ENCODE peak calls at places on chromosomes 4 and X, in seven cellular contexts. K is thoracic aorta; G is retinal pigment epithelial cell; X is fibroblast of lung; P is CD4-positive, CD25-positive, alpha-beta regulatory T cell; M is heart right ventricle; Z is fibroblast of mammary gland. A is an unnamed sample.

GRCh38 chrX:119606508-119607389 is 525 bp upstream of the NKRF start:
- DNase-seq in K (no peak), G (no peak), X (peak), P (no peak), M (no peak), Z (peak), A (no peak)

GRCh38 chrX:113522814-113523213 is 682.2 kb upstream of the AMOT start:
- DNase-seq in K (no peak), G (no peak), X (peak), P (no peak), M (no peak), Z (peak), A (no peak)

GRCh38 chr4:105179539-105180401 is 33.1 kb downstream of the TET2 start:
- DNase-seq in K (no peak), G (no peak), X (peak), P (no peak), M (no peak), Z (peak), A (no peak)

GRCh38 chr4:16337936-16338335 is 111.7 kb upstream of the TAPT1 start:
- DNase-seq in K (no peak), G (no peak), X (peak), P (no peak), M (no peak), Z (peak), A (peak)

GRCh38 chr4:105944535-105944934 is 49.3 kb downstream of the NPNT start:
- DNase-seq in K (no peak), G (peak), X (peak), P (no peak), M (no peak), Z (peak), A (peak)

GRCh38 chr4:88745175-88745574 is 47.5 kb upstream of the NAP1L5 start:
- DNase-seq in K (no peak), G (no peak), X (no peak), P (no peak), M (no peak), Z (no peak), A (no peak)

GRCh38 chr4:182916483-182917181 is 554 bp downstream of the DCTD start:
- DNase-seq in K (no peak), G (no peak), X (peak), P (no peak), M (peak), Z (peak), A (no peak)

GRCh38 chrX:290476-291166 is 9.4 kb downstream of the PLCXD1 start:
- DNase-seq in K (no peak), G (no peak), X (no peak), P (no peak), M (no peak), Z (no peak), A (no peak)

GRCh38 chrX:69493193-69493592 is 10.9 kb upstream of the NALF2 start:
- DNase-seq in K (no peak), G (no peak), X (no peak), P (no peak), M (peak), Z (peak), A (no peak)

GRCh38 chr4:182504440-182504839 is 261.2 kb downstream of the TENM3 start:
- DNase-seq in K (no peak), G (no peak), X (peak), P (no peak), M (no peak), Z (no peak), A (no peak)

GRCh38 chrX:24266996-24267395 is 46.9 kb downstream of the SUPT20HL2 start:
- DNase-seq in K (no peak), G (no peak), X (peak), P (no peak), M (no peak), Z (peak), A (no peak)

GRCh38 chrX:77275392-77275791 is 171.8 kb upstream of the FGF16 start:
- DNase-seq in K (no peak), G (no peak), X (no peak), P (no peak), M (no peak), Z (no peak), A (no peak)

GRCh38 chr4:124515591-124515990 is 196.9 kb downstream of the ANKRD50 start:
- DNase-seq in K (no peak), G (no peak), X (no peak), P (no peak), M (no peak), Z (no peak), A (no peak)
- H3K4me3 ChIP-seq in K (no peak), G (no peak), X (no peak), P (no peak), M (no peak), Z (no peak), A (no peak)

GRCh38 chr4:112058433-112058832 is 86.8 kb upstream of the FAM241A start:
- DNase-seq in K (no peak), G (peak), X (peak), P (no peak), M (no peak), Z (no peak), A (no peak)
- H3K4me3 ChIP-seq in K (no peak), G (no peak), X (no peak), P (no peak), M (no peak), Z (no peak), A (no peak)

DNA sequence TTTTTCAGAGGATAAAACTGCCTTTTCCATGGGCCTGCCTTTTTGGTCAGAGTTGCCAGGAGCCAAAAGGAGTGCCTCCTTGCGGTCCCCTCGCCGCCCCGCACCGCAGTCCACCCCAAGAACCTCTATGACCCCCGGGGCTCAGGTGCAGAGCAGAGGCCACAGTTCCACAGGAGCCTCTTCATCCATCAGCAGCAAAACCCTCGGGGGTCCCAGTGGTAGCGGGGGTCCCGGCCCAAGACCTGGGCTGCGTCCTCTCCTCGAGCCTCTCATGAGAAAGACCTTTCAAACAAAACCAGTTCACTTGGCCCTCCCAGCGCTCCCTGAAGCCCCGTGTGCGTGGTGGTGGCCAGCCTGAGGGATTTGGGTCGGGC is 16.8 kb downstream of the ZFYVE28 start:
- DNase-seq in K (no peak), G (no peak), X (no peak), P (no peak), M (no peak), Z (no peak), A (no peak)
- H3K4me3 ChIP-seq in K (peak), G (peak), X (peak), P (no peak), M (peak), Z (no peak), A (no peak)

GRCh38 chrX:128517691-128518090 is 465.5 kb upstream of the ACTRT1 start:
- DNase-seq in K (no peak), G (no peak), X (no peak), P (no peak), M (no peak), Z (no peak), A (no peak)

DNA sequence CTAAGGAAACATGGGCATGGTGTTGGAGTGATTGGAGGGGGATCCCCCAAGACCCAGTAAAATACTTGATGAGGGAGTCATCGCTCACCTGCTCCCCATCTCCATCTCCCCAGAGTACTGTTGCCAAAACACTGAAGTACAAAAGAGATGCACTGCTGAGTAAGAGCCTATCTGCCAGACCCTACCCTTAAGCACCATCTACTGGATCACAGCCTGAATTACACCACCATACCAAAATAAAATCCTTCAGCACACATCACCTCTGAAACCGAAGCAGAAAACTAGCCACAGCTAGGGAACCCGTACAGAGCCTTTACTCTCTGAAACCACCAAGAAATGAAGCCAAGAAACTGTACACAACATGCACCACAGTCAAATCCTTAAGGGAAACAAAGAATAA is 466.3 kb upstream of the ACTRT1 start:
- DNase-seq in K (no peak), G (no peak), X (no peak), P (no peak), M (no peak), Z (peak), A (no peak)
- H3K4me3 ChIP-seq in K (no peak), G (no peak), X (no peak), P (no peak), M (no peak), Z (no peak), A (no peak)

DNA sequence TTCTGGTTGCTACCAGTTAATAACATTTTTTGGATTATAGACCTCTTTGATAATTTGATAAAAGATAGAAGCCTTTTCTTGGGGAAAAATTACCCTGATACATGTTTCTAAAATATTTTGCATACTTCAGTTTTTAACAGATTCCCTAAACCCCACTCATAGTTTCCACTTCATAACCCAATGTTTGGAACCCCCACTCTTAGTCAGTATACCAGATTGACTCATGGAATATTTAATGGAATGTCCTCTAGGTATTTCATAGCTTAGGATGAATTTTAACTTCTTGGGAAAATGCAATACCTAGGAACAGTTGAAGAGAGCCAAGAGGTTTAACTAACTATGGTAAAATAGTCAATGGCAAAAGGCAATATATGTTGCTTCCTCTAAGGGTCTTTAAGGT is 159.7 kb downstream of the PCDH7 start:
- DNase-seq in K (no peak), G (no peak), X (peak), P (no peak), M (no peak), Z (no peak), A (no peak)
- H3K4me3 ChIP-seq in K (no peak), G (no peak), X (no peak), P (no peak), M (no peak), Z (no peak), A (no peak)

GRCh38 chrX:54921427-54922021 is 900 bp downstream of the TRO start:
- DNase-seq in K (no peak), G (no peak), X (peak), P (peak), M (peak), Z (peak), A (peak)
- H3K4me3 ChIP-seq in K (peak), G (peak), X (peak), P (peak), M (peak), Z (peak), A (peak)

DNA sequence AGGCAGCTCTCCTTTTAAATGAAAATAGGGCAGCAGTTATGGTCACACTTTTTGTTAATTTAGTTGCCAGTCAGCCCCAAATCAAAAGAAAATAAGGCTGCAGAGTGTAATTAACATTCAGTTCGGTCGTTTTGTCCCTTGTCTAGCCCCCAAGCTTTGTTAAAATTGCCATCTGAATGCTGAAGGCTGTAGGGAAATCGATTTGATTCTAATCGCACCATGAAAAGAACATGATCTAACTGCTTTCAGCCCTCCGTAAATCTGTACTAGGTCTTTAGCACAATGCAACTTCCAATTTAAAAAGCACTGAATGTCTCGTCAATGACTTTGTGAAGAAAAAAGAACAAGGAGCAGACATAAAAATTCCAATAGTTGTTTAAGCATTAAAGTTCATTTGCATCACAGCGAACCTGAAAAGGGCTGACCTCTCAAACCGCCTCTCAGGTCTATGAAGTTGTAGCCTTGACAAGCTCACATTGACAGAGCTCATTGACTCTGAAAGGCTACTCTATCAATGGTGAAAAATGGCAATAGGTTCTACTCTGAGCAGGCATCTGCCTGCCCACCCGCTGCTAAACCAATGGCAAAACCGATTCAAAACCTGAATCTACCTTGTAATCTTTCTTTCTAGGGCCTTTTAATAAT is 48.9 kb downstream of the CHIC2 start:
- DNase-seq in K (no peak), G (no peak), X (no peak), P (no peak), M (no peak), Z (no peak), A (no peak)
- H3K4me3 ChIP-seq in K (no peak), G (no peak), X (no peak), P (no peak), M (no peak), Z (no peak), A (no peak)

DNA sequence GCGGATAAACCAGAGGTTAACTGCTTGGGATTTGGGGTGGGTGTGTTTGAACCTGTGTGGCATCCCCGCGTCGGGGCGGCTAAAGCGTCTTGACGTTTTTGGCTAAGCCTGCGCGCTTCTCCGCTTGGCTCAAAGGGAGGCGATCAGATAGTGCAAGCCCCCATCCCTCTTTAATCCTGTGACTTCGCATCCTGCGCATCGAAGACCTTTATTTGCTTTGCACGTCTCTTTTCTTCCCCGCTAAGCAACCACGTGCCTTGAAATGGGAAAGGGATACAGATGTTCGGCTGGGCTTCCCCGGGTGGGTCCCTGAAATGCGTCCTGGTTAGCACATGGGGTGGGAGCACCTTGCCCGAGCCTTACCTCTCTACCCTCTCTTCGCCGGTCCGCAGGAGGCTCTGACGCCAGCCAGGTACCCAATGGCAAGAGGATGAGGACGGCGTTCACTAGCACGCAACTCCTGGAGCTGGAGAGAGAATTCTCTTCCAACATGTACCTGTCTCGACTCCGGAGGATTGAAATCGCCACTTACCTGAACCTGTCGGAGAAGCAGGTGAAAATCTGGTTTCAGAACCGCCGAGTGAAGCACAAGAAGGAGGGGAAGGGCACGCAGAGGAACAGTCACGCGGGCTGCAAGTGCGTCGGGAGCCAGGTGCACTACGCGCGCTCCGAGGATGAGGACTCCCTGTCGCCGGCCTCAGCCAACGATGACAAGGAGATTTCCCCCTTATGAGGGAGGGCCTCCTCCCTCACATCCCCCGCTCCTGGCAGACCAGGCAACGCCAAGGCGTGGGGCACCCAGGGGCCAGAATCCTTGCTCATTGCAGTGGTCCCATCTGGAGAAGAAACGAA is 1.5 kb downstream of the GSX2 start:
- DNase-seq in K (no peak), G (no peak), X (no peak), P (no peak), M (no peak), Z (no peak), A (no peak)
- H3K4me3 ChIP-seq in K (peak), G (peak), X (peak), P (no peak), M (peak), Z (peak), A (peak)